ENCODE peak calls at places on chromosome 13, in six cellular contexts. V is gastrocnemius medialis, S is K562, G is uterus, O is body of pancreas, D is WTC11. U is an unnamed sample.

GRCh38 chr13:35765387-35765786 is 288.9 kb upstream of the MAB21L1 start:
- DNase-seq in O (no peak), S (no peak), V (no peak), D (no peak), G (no peak), U (no peak)

GRCh38 chr13:85729296-85729695 is 69.9 kb downstream of the SLITRK6 start:
- DNase-seq in V (no peak), G (no peak), S (no peak), O (no peak), D (no peak), U (no peak)

GRCh38 chr13:113904411-113904810 is 40.5 kb upstream of the GAS6 start:
- DNase-seq in V (peak), S (no peak), D (peak), G (peak), O (peak), U (no peak)

GRCh38 chr13:98286814-98287213 is 109.7 kb upstream of the RNF113B start:
- DNase-seq in D (no peak), V (no peak), O (no peak), G (no peak), S (no peak), U (no peak)

GRCh38 chr13:42375663-42376062 is 103.7 kb downstream of the AKAP11 start:
- DNase-seq in G (no peak), S (no peak), D (no peak), V (no peak), O (no peak), U (no peak)

GRCh38 chr13:51728972-51729371 is 75.0 kb downstream of the DHRS12 start:
- DNase-seq in G (no peak), V (no peak), S (no peak), O (no peak), D (no peak), U (no peak)

GRCh38 chr13:97015661-97016350 is 21.5 kb upstream of the OXGR1 start:
- DNase-seq in D (no peak), G (no peak), V (no peak), S (no peak), O (no peak), U (no peak)

GRCh38 chr13:95239293-95239692 is 62.0 kb downstream of the ABCC4 start:
- DNase-seq in O (no peak), D (no peak), G (no peak), V (no peak), S (no peak), U (no peak)

GRCh38 chr13:31045621-31046081 is 113.2 kb downstream of the TEX26 start:
- DNase-seq in O (no peak), V (peak), G (peak), D (no peak), S (peak), U (no peak)

GRCh38 chr13:111156421-111156820 is 41.3 kb downstream of the ARHGEF7 start:
- DNase-seq in O (no peak), S (no peak), G (no peak), V (no peak), D (no peak), U (no peak)

GRCh38 chr13:42137856-42138537 is 89.5 kb downstream of the DGKH start:
- DNase-seq in G (no peak), V (no peak), O (no peak), D (no peak), S (no peak), U (no peak)

GRCh38 chr13:75405976-75406703 is 75.8 kb downstream of the TBC1D4 start:
- DNase-seq in S (no peak), D (no peak), O (no peak), G (no peak), V (no peak), U (no peak)

GRCh38 chr13:22311734-22312404 is 641.0 kb downstream of the FGF9 start:
- DNase-seq in G (peak), V (peak), O (no peak), D (no peak), S (no peak), U (peak)

GRCh38 chr13:30016398-30016797 is 166.0 kb upstream of the UBL3 start:
- DNase-seq in D (no peak), O (no peak), V (peak), G (no peak), S (no peak), U (no peak)

GRCh38 chr13:44212633-44213387 is 160.8 kb upstream of the SERP2 start:
- DNase-seq in G (peak), O (no peak), S (no peak), D (no peak), V (peak), U (no peak)

GRCh38 chr13:32734511-32734910 is 148.3 kb downstream of the PDS5B start:
- DNase-seq in S (peak), G (no peak), O (no peak), V (no peak), D (no peak), U (no peak)

GRCh38 chr13:48492123-48493075 is 40.5 kb downstream of the RCBTB2 start:
- DNase-seq in V (peak), O (peak), D (no peak), S (no peak), G (peak), U (no peak)

GRCh38 chr13:98175823-98176222 is 1.2 kb downstream of the RNF113B start:
- DNase-seq in G (no peak), O (no peak), D (no peak), V (no peak), S (no peak), U (no peak)

GRCh38 chr13:32496574-32497160 is 41.9 kb downstream of the N4BP2L2 start:
- DNase-seq in S (peak), O (no peak), G (no peak), V (no peak), D (no peak), U (no peak)

GRCh38 chr13:101893021-101893420 is 440.5 kb downstream of the ITGBL1 start:
- DNase-seq in O (no peak), G (no peak), V (no peak), D (no peak), S (no peak), U (no peak)

GRCh38 chr13:95228130-95228529 is 73.1 kb downstream of the ABCC4 start:
- DNase-seq in V (no peak), G (no peak), S (no peak), O (no peak), D (no peak), U (no peak)

GRCh38 chr13:24670174-24670573 is 10.0 kb upstream of the ATP12A start:
- DNase-seq in S (no peak), D (no peak), O (no peak), G (no peak), V (no peak), U (no peak)

GRCh38 chr13:113976711-113977684 is 3.1 kb upstream of the C13orf46 start:
- DNase-seq in D (peak), S (no peak), G (peak), V (no peak), O (no peak), U (no peak)

GRCh38 chr13:109576331-109576813 is 210.0 kb downstream of the IRS2 start:
- DNase-seq in V (no peak), S (no peak), D (no peak), O (no peak), G (no peak), U (no peak)

GRCh38 chr13:58953638-58954037 is 1210.1 kb downstream of the DIAPH3 start:
- DNase-seq in V (no peak), S (no peak), G (no peak), O (no peak), D (no peak), U (no peak)

GRCh38 chr13:21849323-21849722 is 178.4 kb downstream of the FGF9 start:
- DNase-seq in D (no peak), O (peak), S (peak), G (no peak), V (no peak), U (peak)

GRCh38 chr13:44140146-44140545 is 233.5 kb upstream of the SERP2 start:
- DNase-seq in G (no peak), V (no peak), O (no peak), S (no peak), D (peak), U (no peak)

GRCh38 chr13:98842858-98843481 is 90.5 kb upstream of the SLC15A1 start:
- DNase-seq in D (peak), G (peak), S (peak), V (no peak), O (peak), U (peak)

GRCh38 chr13:99746857-99747710 is 224.5 kb downstream of the ZIC5 start:
- DNase-seq in G (no peak), V (no peak), S (no peak), O (no peak), D (peak), U (no peak)

GRCh38 chr13:41565221-41565620 is 107.9 kb downstream of the RGCC start:
- DNase-seq in G (no peak), D (no peak), S (no peak), O (no peak), V (no peak), U (no peak)

GRCh38 chr13:110354209-110354627 is 47.1 kb downstream of the COL4A2 start:
- DNase-seq in O (no peak), V (no peak), S (no peak), G (no peak), D (no peak), U (no peak)

GRCh38 chr13:94641432-94641941 is 39.8 kb downstream of the GPR180 start:
- DNase-seq in O (no peak), S (no peak), G (no peak), D (no peak), V (no peak), U (no peak)

GRCh38 chr13:90640976-90641375 is 706.5 kb upstream of the MIR17HG start:
- DNase-seq in D (no peak), G (no peak), O (no peak), S (no peak), V (no peak), U (no peak)

GRCh38 chr13:99429670-99430069 is 71.6 kb upstream of the TM9SF2 start:
- DNase-seq in V (no peak), S (no peak), O (no peak), G (no peak), D (no peak), U (no peak)

GRCh38 chr13:110073982-110074381 is 233.0 kb downstream of the COL4A1 start:
- DNase-seq in O (no peak), S (no peak), V (no peak), D (no peak), G (no peak), U (no peak)

GRCh38 chr13:33536639-33537425 is 251.3 kb upstream of the STARD13 start:
- DNase-seq in O (no peak), D (no peak), G (no peak), S (no peak), V (no peak), U (no peak)

GRCh38 chr13:97460004-97460756 is 26.2 kb downstream of the RAP2A start:
- DNase-seq in D (no peak), G (no peak), S (no peak), V (no peak), O (no peak), U (no peak)

GRCh38 chr13:100506600-100507422 is 81.8 kb downstream of the GGACT start:
- DNase-seq in D (no peak), S (no peak), O (no peak), G (no peak), V (no peak), U (no peak)

GRCh38 chr13:70571221-70571620 is 463.0 kb upstream of the KLHL1 start:
- DNase-seq in D (no peak), O (no peak), G (no peak), S (no peak), V (no peak), U (no peak)

GRCh38 chr13:70568571-70568970 is 460.3 kb upstream of the KLHL1 start:
- DNase-seq in S (peak), V (no peak), O (no peak), D (no peak), G (no peak), U (peak)
- TF ChIP-seq CTCF in S (peak), V (peak), O (peak), D (peak), G (peak), U (peak)

GRCh38 chr13:46342538-46342937 is 44.5 kb downstream of the RUBCNL start:
- DNase-seq in O (no peak), G (no peak), S (no peak), D (no peak), V (no peak), U (no peak)
- TF ChIP-seq CTCF in O (no peak), G (no peak), S (no peak), D (no peak), V (no peak), U (no peak)

DNA sequence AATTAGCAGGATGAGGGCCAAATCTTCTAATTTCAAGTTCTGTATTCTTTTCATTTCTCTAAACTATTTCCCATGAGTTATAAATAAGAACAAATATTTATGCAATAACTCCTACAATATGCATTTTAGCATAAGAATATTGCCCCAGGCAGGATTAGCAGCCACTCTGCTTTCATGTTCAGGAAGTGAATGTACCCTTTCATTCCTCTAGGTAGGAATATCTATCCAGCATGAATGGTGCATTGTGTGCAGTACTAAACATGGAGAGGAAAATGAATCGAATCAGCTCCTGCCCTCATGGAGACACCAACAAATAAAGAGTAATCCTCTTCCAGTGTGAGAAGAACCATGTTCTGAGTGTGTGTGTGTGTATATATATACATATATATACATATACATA is 41.0 kb downstream of the LHFPL6 start:
- DNase-seq in G (no peak), O (no peak), D (no peak), S (no peak), V (no peak), U (no peak)
- TF ChIP-seq CTCF in G (no peak), O (no peak), D (no peak), S (no peak), V (no peak), U (no peak)

GRCh38 chr13:112449545-112449930 is 73.4 kb downstream of the SPACA7 start:
- DNase-seq in V (no peak), D (no peak), S (no peak), O (no peak), G (no peak), U (no peak)

GRCh38 chr13:112450567-112451240 is 74.5 kb downstream of the SPACA7 start:
- DNase-seq in S (no peak), O (no peak), G (no peak), D (no peak), V (no peak), U (no peak)

GRCh38 chr13:112448621-112449544 is 72.7 kb downstream of the SPACA7 start:
- DNase-seq in V (no peak), D (no peak), G (no peak), S (no peak), O (no peak), U (no peak)

GRCh38 chr13:112451512-112452379 is 75.6 kb downstream of the SPACA7 start:
- DNase-seq in G (no peak), V (no peak), S (no peak), D (no peak), O (no peak), U (no peak)

DNA sequence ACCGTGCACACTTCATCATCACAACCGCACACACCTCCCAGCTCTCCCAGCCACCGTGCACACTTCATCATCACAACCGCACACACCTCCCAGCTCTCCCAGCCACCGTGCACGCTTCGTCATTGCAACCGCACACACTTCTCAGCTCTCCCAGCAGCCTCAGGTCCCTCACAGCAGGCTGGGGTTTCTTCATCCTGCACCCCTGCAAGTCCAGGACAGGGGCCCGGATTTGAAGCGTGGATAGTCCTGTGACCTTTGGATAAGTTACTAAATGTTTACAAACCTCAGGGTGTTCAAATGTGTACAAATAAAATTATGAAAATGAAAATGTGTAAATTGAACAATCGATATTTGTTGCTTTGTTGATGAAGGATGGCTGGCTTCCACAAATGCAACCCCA is 74.0 kb downstream of the SPACA7 start:
- DNase-seq in S (no peak), V (no peak), G (no peak), O (no peak), D (no peak), U (no peak)
- TF ChIP-seq CTCF in S (no peak), V (no peak), G (no peak), O (no peak), D (no peak), U (no peak)

GRCh38 chr13:81610613-81611012 is 1269.7 kb upstream of the SPRY2 start:
- DNase-seq in O (no peak), V (no peak), D (no peak), G (no peak), S (no peak), U (no peak)
- TF ChIP-seq CTCF in O (no peak), V (no peak), D (no peak), G (no peak), S (no peak), U (no peak)

GRCh38 chr13:23469901-23470525 is 36.5 kb upstream of the SACS start:
- DNase-seq in S (no peak), V (no peak), D (no peak), O (no peak), G (no peak), U (no peak)

GRCh38 chr13:23468811-23469210 is 35.3 kb upstream of the SACS start:
- DNase-seq in D (no peak), S (no peak), V (no peak), G (no peak), O (no peak), U (no peak)

GRCh38 chr13:23467932-23468278 is 34.4 kb upstream of the SACS start:
- DNase-seq in G (no peak), D (no peak), S (no peak), O (no peak), V (no peak), U (no peak)

GRCh38 chr13:23466144-23467002 is 32.9 kb upstream of the SACS start:
- DNase-seq in S (peak), V (peak), O (peak), D (peak), G (peak), U (peak)

DNA sequence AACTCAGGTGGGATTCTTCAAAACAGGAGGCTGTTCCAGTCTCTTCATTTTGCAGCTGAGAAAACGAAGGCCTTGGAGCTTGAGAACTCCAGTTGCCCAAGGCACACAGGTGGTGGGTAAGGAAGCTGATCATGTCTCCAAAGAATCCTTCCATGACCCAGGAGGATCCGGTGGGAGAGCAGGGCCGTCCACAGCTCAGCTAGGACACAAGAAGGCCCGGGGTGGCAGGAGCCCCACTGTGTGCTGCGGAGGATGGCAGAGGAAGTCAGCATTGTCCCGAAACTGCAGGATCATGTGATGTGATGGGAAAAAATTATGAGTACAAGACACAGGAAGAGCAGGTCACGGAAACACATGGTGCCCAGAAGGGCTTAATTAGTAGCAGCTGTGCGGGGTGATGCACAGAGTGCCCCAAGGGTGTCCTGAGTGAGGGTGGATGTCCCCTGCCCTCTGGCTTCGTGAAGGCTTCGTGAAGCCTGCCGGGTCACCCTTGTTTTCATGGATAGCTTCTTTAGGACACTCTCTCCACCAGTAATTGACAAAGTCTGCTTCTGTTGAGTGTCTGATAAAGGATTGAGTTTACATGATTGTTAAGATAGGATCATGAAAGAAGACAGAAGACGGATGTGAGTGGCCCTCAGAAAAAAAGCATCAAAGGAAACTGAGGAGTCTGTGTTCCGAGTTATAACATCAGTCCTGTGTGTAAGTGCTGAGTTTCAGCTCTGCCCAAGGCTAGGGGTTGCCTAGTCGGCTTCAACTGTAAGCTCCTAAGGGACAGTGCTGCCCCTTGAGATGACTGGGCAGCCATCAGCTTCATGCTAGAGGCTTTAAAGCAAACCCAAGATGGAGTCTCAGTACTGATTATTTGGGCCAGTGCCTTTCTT is 33.8 kb upstream of the SACS start:
- DNase-seq in S (no peak), D (no peak), G (no peak), V (no peak), O (no peak), U (no peak)
- TF ChIP-seq CTCF in S (no peak), D (no peak), G (no peak), V (no peak), O (no peak), U (no peak)

GRCh38 chr13:60155978-60156377 is 7.8 kb downstream of the DIAPH3 start:
- DNase-seq in D (no peak), O (no peak), S (no peak), V (no peak), G (no peak), U (no peak)
- TF ChIP-seq CTCF in D (no peak), O (no peak), S (no peak), V (no peak), G (no peak), U (no peak)

DNA sequence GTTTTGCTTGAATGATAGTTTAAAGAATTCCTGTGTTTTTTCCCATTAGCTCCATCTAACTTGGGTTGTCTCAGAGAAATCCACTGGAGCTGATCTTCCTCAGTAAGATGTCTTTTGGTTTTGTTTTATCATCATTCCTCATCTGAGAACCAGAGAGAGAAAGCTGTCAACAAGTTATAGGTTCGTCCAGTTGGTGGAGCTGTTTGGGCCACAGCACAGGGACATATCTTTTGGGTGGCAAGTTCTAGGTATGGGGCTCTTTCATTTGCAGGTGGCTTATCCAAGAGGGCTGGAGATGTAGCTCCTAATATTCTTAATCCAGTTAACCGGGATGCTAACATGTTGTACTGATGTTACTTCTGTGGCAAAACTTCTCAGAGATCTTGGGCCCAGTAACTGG is 174.2 kb downstream of the KCNRG start:
- DNase-seq in G (no peak), O (no peak), V (no peak), D (no peak), S (peak), U (no peak)
- TF ChIP-seq CTCF in G (no peak), O (no peak), V (no peak), D (no peak), S (peak), U (no peak)

U was measured in nephron progenitor cell.